ENCODE peak calls at places on chromosome 1, in seven cellular contexts. G, I, J, O, U, Y and S are unnamed samples.

GRCh38 chr1:111719561-111720239 is 19.5 kb downstream of the INKA2 start:
- DNase-seq in J (peak; percentile 85), G (no peak), Y (no peak), I (no peak), O (no peak), U (no peak), S (peak; percentile 87)

GRCh38 chr1:112748396-112748795 is 33.3 kb upstream of the PPM1J start:
- DNase-seq in Y (no peak), I (no peak), O (no peak), J (no peak), G (no peak), U (no peak), S (no peak)

GRCh38 chr1:156838972-156839371 is 19.9 kb downstream of the INSRR start:
- DNase-seq in O (no peak), Y (peak; percentile 51), U (no peak), I (no peak), G (peak; percentile 50), J (no peak), S (no peak)

GRCh38 chr1:32137111-32137510 is 29.3 kb downstream of the KPNA6 start:
- DNase-seq in Y (no peak), I (no peak), G (no peak), J (no peak), U (no peak), O (no peak), S (no peak)

GRCh38 chr1:223776075-223776814 is 63.9 kb downstream of the CAPN2 start:
- DNase-seq in J (peak; percentile 35), O (peak; percentile 39), I (no peak), G (no peak), U (no peak), Y (peak; percentile 22), S (no peak)

GRCh38 chr1:40256401-40257084 is 1.5 kb upstream of the ZMPSTE24 start:
- DNase-seq in J (no peak), I (no peak), O (no peak), U (no peak), G (no peak), Y (no peak), S (no peak)

GRCh38 chr1:60692031-60692430 is 390.3 kb upstream of the NFIA start:
- DNase-seq in J (no peak), G (no peak), U (no peak), Y (no peak), O (no peak), I (no peak), S (no peak)

GRCh38 chr1:3061566-3061965 is 7.4 kb upstream of the PRDM16 start:
- DNase-seq in G (no peak), O (no peak), I (no peak), J (no peak), Y (no peak), U (peak; percentile 26), S (no peak)

GRCh38 chr1:26996024-26996423 is 2.5 kb downstream of the TRNP1 start:
- DNase-seq in O (no peak), I (no peak), J (no peak), G (no peak), U (no peak), Y (no peak), S (no peak)

GRCh38 chr1:17858027-17858426 is 102.9 kb downstream of the ACTL8 start:
- DNase-seq in Y (no peak), J (no peak), I (no peak), U (no peak), O (no peak), G (no peak), S (no peak)

GRCh38 chr1:25343872-25344271 is 5.7 kb downstream of the TMEM50A start:
- DNase-seq in I (no peak), G (no peak), U (no peak), J (no peak), Y (peak; percentile 21), O (no peak), S (no peak)

GRCh38 chr1:92029241-92029922 is 403 bp upstream of the EPHX4 start:
- DNase-seq in J (no peak), Y (no peak), G (peak; percentile 6), U (no peak), I (no peak), O (no peak), S (no peak)

GRCh38 chr1:96524100-96524499 is 197.5 kb upstream of the PTBP2 start:
- DNase-seq in J (no peak), I (no peak), O (no peak), Y (no peak), G (no peak), U (no peak), S (no peak)
- TF ChIP-seq CTCF in J (no peak), I (no peak), O (no peak), Y (no peak), G (no peak), U (no peak), S (no peak)

GRCh38 chr1:206878456-206878855 is 13.0 kb downstream of the IL20 start:
- DNase-seq in G (no peak), Y (no peak), O (no peak), J (no peak), I (no peak), U (no peak), S (no peak)
- TF ChIP-seq CTCF in G (peak; percentile 29), Y (no peak), O (no peak), J (no peak), I (no peak), U (no peak), S (no peak)

DNA sequence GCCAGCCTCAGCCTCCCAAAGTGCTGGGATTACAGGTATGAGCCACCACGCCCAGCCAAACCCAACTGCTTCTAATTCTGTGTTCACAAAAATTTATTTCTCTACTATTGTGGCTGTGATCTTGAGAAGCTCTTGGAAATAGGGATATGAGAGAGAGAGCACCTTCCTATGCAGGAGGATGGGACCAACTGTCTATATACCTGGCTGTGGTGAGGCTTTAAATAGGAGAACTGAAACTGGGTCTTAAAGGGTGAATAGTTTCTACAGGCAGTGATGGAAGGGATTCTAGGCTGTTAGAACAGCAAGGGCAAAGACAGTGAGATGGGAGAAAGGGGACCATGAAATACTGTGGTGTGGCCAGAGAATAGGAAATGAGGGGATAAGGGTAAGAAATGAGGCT is 8.3 kb upstream of the PTCH2 start:
- DNase-seq in I (no peak), Y (no peak), G (no peak), O (no peak), J (no peak), U (no peak), S (no peak)
- TF ChIP-seq CTCF in I (no peak), Y (no peak), G (no peak), O (no peak), J (no peak), U (no peak), S (no peak)

GRCh38 chr1:53986458-53986857 is 31.5 kb downstream of the LDLRAD1 start:
- DNase-seq in J (no peak), O (no peak), G (no peak), I (no peak), U (no peak), Y (no peak), S (no peak)

GRCh38 chr1:53998223-53998622 is 19.8 kb downstream of the LDLRAD1 start:
- DNase-seq in Y (no peak), O (no peak), J (no peak), U (no peak), G (no peak), I (no peak), S (no peak)

GRCh38 chr1:53987880-53988279 is 30.1 kb downstream of the LDLRAD1 start:
- DNase-seq in O (no peak), Y (no peak), G (no peak), U (no peak), I (no peak), J (no peak), S (no peak)

GRCh38 chr1:53995683-53996082 is 22.3 kb downstream of the LDLRAD1 start:
- DNase-seq in U (no peak), O (no peak), Y (no peak), I (no peak), J (no peak), G (no peak), S (no peak)

GRCh38 chr1:53992085-53992874 is 25.7 kb downstream of the LDLRAD1 start:
- DNase-seq in O (no peak), Y (no peak), G (no peak), J (no peak), U (no peak), I (no peak), S (no peak)
- TF ChIP-seq CTCF in O (no peak), Y (no peak), G (no peak), J (peak; percentile 31), U (no peak), I (no peak), S (peak; percentile 37)

DNA sequence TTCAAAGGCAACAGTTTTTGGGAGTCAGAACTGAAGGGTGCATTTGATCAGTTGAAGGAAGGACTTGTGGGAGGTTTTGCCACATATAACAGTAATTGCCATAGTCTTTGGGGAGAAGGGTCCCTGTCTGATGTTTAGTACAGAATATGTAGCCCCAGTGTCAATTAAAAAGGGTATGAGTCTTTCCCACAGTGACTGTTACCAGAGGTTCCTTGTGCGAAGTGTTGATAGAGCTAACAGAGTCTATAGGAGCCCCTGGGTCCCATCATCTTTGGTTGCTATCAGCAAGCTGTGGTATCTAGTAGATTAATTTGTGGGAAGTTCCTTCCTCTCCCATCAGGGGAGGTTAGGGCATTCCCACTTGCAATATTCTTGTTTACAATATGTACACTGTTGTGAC is 329.2 kb downstream of the PTPRU start:
- DNase-seq in Y (no peak), U (no peak), G (no peak), O (no peak), I (no peak), J (no peak), S (no peak)
- TF ChIP-seq CTCF in Y (no peak), U (no peak), G (no peak), O (no peak), I (no peak), J (no peak), S (no peak)

GRCh38 chr1:48937732-48938131 is 161.0 kb upstream of the BEND5 start:
- DNase-seq in G (no peak), Y (no peak), U (no peak), J (no peak), O (no peak), I (no peak), S (no peak)
- TF ChIP-seq CTCF in G (no peak), Y (no peak), U (no peak), J (no peak), O (no peak), I (no peak), S (no peak)

GRCh38 chr1:153572569-153573015 is 6.9 kb upstream of the S100A2 start:
- DNase-seq in G (peak; percentile 64), U (peak; percentile 88), I (peak; percentile 79), O (peak; percentile 89), Y (peak; percentile 56), J (peak; percentile 86), S (peak; percentile 83)
- TF ChIP-seq CTCF in G (no peak), U (peak; percentile 84), I (peak; percentile 74), O (peak; percentile 84), Y (peak; percentile 62), J (peak; percentile 84), S (peak; percentile 80)